ENCODE peak calls at places on chromosomes 11 and 22, in ten cellular contexts. U is left ventricle myocardium inferior, Q is MM.1S, G is right atrium auricular region, N is stomach, E is right cardiac atrium, S is tibial nerve, F is heart left ventricle, H is mesendoderm, B is IMR-90. A is an unnamed sample.
A peak's percentile ranks its signal among the peaks of the same experiment; 100 is the strongest.

GRCh38 chr11:118898400-118899295 is 15.0 kb downstream of the CXCR5 start:
- DNase-seq in F (peak; percentile 24), U (no peak), B (no peak), N (no peak), G (no peak), H (no peak), S (no peak), Q (no peak), E (peak; percentile 73), A (no peak)

GRCh38 chr11:133797542-133797941 is 47.8 kb downstream of the SPATA19 start:
- DNase-seq in B (no peak), F (no peak), S (no peak), Q (no peak), G (no peak), H (no peak), N (no peak), U (no peak), E (no peak), A (no peak)

GRCh38 chr11:44374001-44374400 is 64.1 kb upstream of the ALX4 start:
- DNase-seq in G (no peak), U (no peak), N (no peak), F (no peak), Q (no peak), S (no peak), H (no peak), E (no peak), B (no peak), A (no peak)

GRCh38 chr11:19087658-19088057 is 27.1 kb upstream of the MRGPRX2 start:
- DNase-seq in N (no peak), U (no peak), S (no peak), Q (no peak), E (no peak), F (no peak), H (no peak), G (no peak), B (peak; percentile 60), A (no peak)

GRCh38 chr11:28417601-28418323 is 309.6 kb downstream of the METTL15 start:
- DNase-seq in N (no peak), B (peak; percentile 17), S (no peak), F (no peak), Q (no peak), U (no peak), H (no peak), E (no peak), G (no peak), A (no peak)

GRCh38 chr11:74572349-74572748 is 20.0 kb upstream of the POLD3 start:
- DNase-seq in E (no peak), N (no peak), S (no peak), F (no peak), H (no peak), Q (no peak), U (no peak), B (no peak), G (no peak), A (no peak)

GRCh38 chr22:33659423-33659822 is 260.9 kb downstream of the LARGE1 start:
- DNase-seq in E (no peak), Q (no peak), F (no peak), N (no peak), G (no peak), U (no peak), H (no peak), S (peak; percentile 60), B (no peak), A (no peak)

GRCh38 chr11:17443926-17444690 is 32.5 kb downstream of the ABCC8 start:
- DNase-seq in Q (no peak), F (no peak), G (no peak), U (no peak), H (no peak), B (no peak), S (no peak), E (no peak), N (no peak), A (no peak)

GRCh38 chr11:92769125-92769524 is 200.3 kb upstream of the MTNR1B start:
- DNase-seq in U (no peak), B (no peak), F (no peak), G (no peak), S (no peak), N (no peak), E (no peak), H (peak; percentile 13), Q (no peak), A (no peak)

GRCh38 chr22:27086728-27087450 is 429.5 kb downstream of the MIAT start:
- DNase-seq in G (no peak), H (no peak), E (no peak), U (no peak), S (no peak), F (no peak), N (no peak), B (no peak), Q (no peak), A (no peak)

GRCh38 chr11:31974737-31975136 is 116.1 kb upstream of the RCN1 start:
- DNase-seq in G (no peak), N (no peak), H (no peak), U (no peak), F (no peak), Q (no peak), E (no peak), B (peak; percentile 81), S (no peak), A (no peak)

GRCh38 chr11:67405688-67406339 is 1.9 kb downstream of the TBC1D10C start:
- DNase-seq in F (no peak), B (no peak), H (no peak), U (no peak), E (no peak), S (no peak), G (no peak), N (no peak), Q (no peak), A (no peak)
- H3K4me3 ChIP-seq in F (no peak overlapping the region), B (no peak overlapping the region), H (no peak overlapping the region), U (no peak overlapping the region), E (no peak overlapping the region), S (no peak overlapping the region), G (no peak overlapping the region), N (no peak overlapping the region), Q (no peak overlapping the region), A (no peak overlapping the region)

DNA sequence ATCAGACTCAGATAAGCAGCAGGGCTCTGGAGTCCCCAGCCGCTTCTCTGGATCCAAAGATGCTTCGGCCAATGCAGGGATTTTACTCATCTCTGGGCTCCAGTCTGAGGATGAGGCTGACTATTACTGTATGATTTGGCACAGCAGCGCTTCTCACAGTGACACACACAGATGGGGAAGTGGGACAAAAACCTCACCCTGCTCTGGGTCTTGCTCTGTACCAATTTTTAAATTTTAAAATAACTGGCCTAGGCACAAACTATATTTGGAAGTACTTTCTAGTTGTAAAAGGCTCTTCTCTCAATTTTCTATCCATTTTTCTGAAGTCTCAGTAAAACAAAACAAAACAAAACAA is 131.7 kb downstream of the VPREB1 start:
- DNase-seq in U (no peak), H (no peak), E (no peak), S (no peak), F (no peak), N (no peak), Q (no peak), B (no peak), G (no peak), A (no peak)
- H3K4me3 ChIP-seq in U (no peak overlapping the region), H (no peak overlapping the region), E (no peak overlapping the region), S (no peak overlapping the region), F (no peak overlapping the region), N (no peak overlapping the region), Q (no peak overlapping the region), B (no peak overlapping the region), G (no peak overlapping the region), A (no peak overlapping the region)

DNA sequence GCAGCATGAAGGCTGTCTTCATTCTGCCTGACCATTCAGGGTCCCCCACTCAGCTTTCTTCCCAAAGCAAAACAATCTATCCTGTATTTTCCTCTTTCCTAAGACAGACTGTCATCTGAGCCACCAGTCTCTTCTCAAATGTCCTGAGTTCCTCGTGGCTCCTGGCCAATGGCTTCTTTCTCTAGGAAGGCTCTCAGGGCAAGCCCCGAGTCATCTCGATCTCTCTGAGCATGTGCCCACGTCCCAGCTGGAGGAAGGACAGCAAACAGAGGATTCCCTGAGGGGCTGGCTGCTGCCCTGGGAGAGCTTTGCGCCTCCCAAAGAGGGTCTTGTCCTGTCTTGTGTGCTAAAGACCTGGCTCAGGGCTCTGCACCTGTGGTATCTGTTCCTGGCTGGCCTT is 8.3 kb downstream of the SLC37A2 start:
- DNase-seq in U (no peak), N (no peak), F (no peak), H (no peak), S (peak; percentile 29), G (peak; percentile 58), B (no peak), E (no peak), Q (no peak), A (no peak)
- H3K4me3 ChIP-seq in U (no peak overlapping the region), N (no peak overlapping the region), F (no peak overlapping the region), H (no peak overlapping the region), S (no peak overlapping the region), G (no peak overlapping the region), B (no peak overlapping the region), E (no peak overlapping the region), Q (no peak overlapping the region), A (no peak overlapping the region)

GRCh38 chr11:65131417-65131776 is 2.9 kb downstream of the SYVN1 start:
- DNase-seq in N (no peak), U (no peak), F (no peak), S (no peak), H (no peak), E (no peak), B (no peak), Q (no peak), G (no peak), A (no peak)
- H3K4me3 ChIP-seq in N (no peak overlapping the region), U (no peak overlapping the region), F (no peak overlapping the region), S (no peak overlapping the region), H (no peak overlapping the region), E (no peak overlapping the region), B (no peak overlapping the region), Q (no peak overlapping the region), G (no peak overlapping the region), A (no peak overlapping the region)